ENCODE peak calls at places on chromosomes 5 and 9, in five cellular contexts. X, K, O, Z and W are unnamed samples.

GRCh38 chr9:34999576-34999975 is 10.0 kb downstream of the DNAJB5 start:
- DNase-seq in X (no peak), Z (no peak), O (no peak), K (no peak), W (no peak)

GRCh38 chr5:55134053-55134722 is 25.8 kb upstream of the GPX8 start:
- DNase-seq in K (no peak), X (no peak), O (no peak), Z (no peak), W (peak)

GRCh38 chr9:136482046-136482792 is 621 bp downstream of the SEC16A start:
- DNase-seq in O (peak), X (peak), Z (no peak), K (no peak), W (no peak)

GRCh38 chr9:125822902-125823301 is 75.7 kb downstream of the PBX3 start:
- DNase-seq in O (no peak), X (no peak), Z (no peak), K (no peak), W (no peak)

GRCh38 chr9:114900937-114901802 is 29.2 kb downstream of the TNFSF8 start:
- DNase-seq in Z (no peak), K (no peak), O (no peak), X (peak), W (no peak)

GRCh38 chr9:13088734-13089427 is 190.6 kb downstream of the MPDZ start:
- DNase-seq in X (peak), Z (no peak), O (no peak), K (peak), W (no peak)

GRCh38 chr5:134275822-134276221 is 49.9 kb upstream of the PPP2CA start:
- DNase-seq in Z (no peak), O (no peak), X (no peak), K (no peak), W (no peak)

GRCh38 chr5:143506881-143507552 is 103.5 kb upstream of the NR3C1 start:
- DNase-seq in O (no peak), K (peak), Z (no peak), X (peak), W (no peak)

GRCh38 chr5:72624641-72625236 is 117.5 kb upstream of the ZNF366 start:
- DNase-seq in X (peak), K (no peak), O (no peak), Z (no peak), W (no peak)

GRCh38 chr9:132646726-132647125 is 23.1 kb downstream of the DDX31 start:
- DNase-seq in Z (no peak), X (no peak), O (no peak), K (no peak), W (no peak)

GRCh38 chr9:88184986-88185385 is 46.7 kb upstream of the SPATA31C2 start:
- DNase-seq in Z (no peak), K (no peak), X (no peak), O (no peak), W (no peak)

GRCh38 chr9:7976167-7976755 is 176.7 kb upstream of the DMAC1 start:
- DNase-seq in X (no peak), K (no peak), Z (peak), O (peak), W (peak)

GRCh38 chr9:90956026-90956810 is 154.6 kb downstream of the SYK start:
- DNase-seq in Z (no peak), K (peak), X (peak), O (no peak), W (no peak)